ENCODE peak calls at places on chromosomes 13 and 19, in six cellular contexts. B is neural progenitor cell, F is PC-9, P is PC-3, K is mammary epithelial cell, A is H9. M is an unnamed sample.

GRCh38 chr13:109945206-109945960 is 159.0 kb upstream of the IRS2 start:
- DNase-seq in A (no peak), P (peak; percentile 58), B (no peak), K (peak; percentile 96), F (peak; percentile 76), M (no peak)

GRCh38 chr19:11535792-11536595 is 2.7 kb upstream of the CNN1 start:
- DNase-seq in K (peak; percentile 73), A (peak; percentile 91), B (peak; percentile 97), P (peak; percentile 93), F (peak; percentile 75), M (peak; percentile 58)

GRCh38 chr13:111335263-111335662 is 14.8 kb downstream of the TEX29 start:
- DNase-seq in B (no peak), A (peak; percentile 7), P (no peak), K (no peak), F (no peak), M (no peak)

GRCh38 chr19:10625003-10625761 is at the start of gene SLC44A2:
- DNase-seq in B (peak; percentile 94), P (peak; percentile 95), F (peak; percentile 76), A (peak; percentile 87), K (peak; percentile 77), M (no peak)

GRCh38 chr13:20501139-20501538 is 24.5 kb downstream of the CRYL1 start:
- DNase-seq in K (no peak), P (no peak), A (no peak), B (no peak), F (no peak), M (no peak)

GRCh38 chr13:63446329-63446728 is 2030.7 kb upstream of the PCDH20 start:
- DNase-seq in P (no peak), A (no peak), F (no peak), B (no peak), K (no peak), M (no peak)

GRCh38 chr19:49676136-49676689 is 858 bp upstream of the PRMT1 start:
- DNase-seq in K (no peak), A (peak; percentile 89), P (peak; percentile 86), B (peak; percentile 96), F (peak; percentile 89), M (no peak)

GRCh38 chr19:18160792-18161690 is 8.1 kb downstream of the PIK3R2 start:
- DNase-seq in F (no peak), A (peak; percentile 76), K (peak; percentile 57), P (peak; percentile 78), B (peak; percentile 88), M (peak; percentile 74)

GRCh38 chr19:5567360-5567970 is at the start of gene TINCR:
- DNase-seq in A (peak; percentile 71), P (no peak), K (no peak), F (no peak), B (peak; percentile 85), M (no peak)

DNA sequence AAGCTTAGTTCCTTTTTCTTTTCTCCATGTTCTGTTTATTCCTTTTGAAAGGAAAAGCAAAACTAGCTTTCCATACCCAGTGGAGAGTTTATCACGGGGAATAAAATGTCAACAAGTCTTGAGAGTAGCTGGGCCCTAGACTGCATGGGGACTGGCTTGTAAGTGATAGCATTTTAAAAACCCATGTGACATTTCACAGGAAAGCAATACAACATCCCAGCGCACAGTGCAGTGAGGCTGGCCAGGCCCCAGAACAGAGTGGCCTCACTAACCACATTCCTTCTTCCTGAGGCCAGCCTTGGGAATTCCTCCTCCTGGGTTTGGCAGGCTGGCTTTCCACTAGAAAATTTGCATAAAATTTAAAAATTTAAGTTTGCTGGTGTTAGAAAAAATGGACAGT is 149.7 kb downstream of the DLEU7 start:
- DNase-seq in A (no peak), F (no peak), K (no peak), B (peak; percentile 37), P (no peak), M (no peak)
- H2AFZ ChIP-seq in A (no peak overlapping the region), F (no peak overlapping the region), K (no peak overlapping the region), B (peak overlapping the region; percentile 73), P (no peak overlapping the region), M (no peak overlapping the region)

GRCh38 chr19:14695471-14695870 is 5.6 kb downstream of the ZNF333 start:
- DNase-seq in P (no peak), F (no peak), B (no peak), A (no peak), K (no peak), M (no peak)
- H3K27me3 ChIP-seq in P (no peaks in the 10 kb centered on the region), F (no peaks in the 10 kb centered on the region), B (no peaks in the 10 kb centered on the region), A (no peaks in the 10 kb centered on the region), K (no peaks in the 10 kb centered on the region), M (no peaks in the 10 kb centered on the region)

GRCh38 chr19:48117515-48118330 is 7.1 kb upstream of the PLA2G4C start:
- DNase-seq in K (no peak), B (no peak), F (no peak), A (peak; percentile 64), P (no peak), M (no peak)
- TF ChIP-seq CTCF in K (no peak), B (no peak), F (no peak), A (peak; percentile 58), P (no peak), M (no peak)

GRCh38 chr13:79557666-79558065 is 76.7 kb downstream of the NDFIP2 start:
- DNase-seq in B (no peak), F (no peak), K (no peak), P (no peak), A (no peak), M (no peak)
- H2AFZ ChIP-seq in B (no peak overlapping the region), F (no peak overlapping the region), K (no peak overlapping the region), P (no peak overlapping the region), A (no peak overlapping the region), M (no peak overlapping the region)

GRCh38 chr19:38490861-38491260 is 57.4 kb downstream of the RYR1 start:
- DNase-seq in A (no peak), F (no peak), B (no peak), K (no peak), P (no peak), M (no peak)
- H3K27me3 ChIP-seq in A (no peaks in the 10 kb centered on the region), F (peaks cover 93% of the 10 kb centered on the region), B (no peaks in the 10 kb centered on the region), K (no peaks in the 10 kb centered on the region), P (peaks cover 11% of the 10 kb centered on the region), M (no peaks in the 10 kb centered on the region)

GRCh38 chr13:74586839-74587238 is 452.6 kb upstream of the KLF12 start:
- DNase-seq in P (peak; percentile 59), B (no peak), A (no peak), F (no peak), K (no peak), M (no peak)
- TF ChIP-seq CTCF in P (no peak), B (no peak), A (no peak), F (no peak), K (no peak), M (no peak)

GRCh38 chr19:48315712-48316111 is 9.6 kb upstream of the EMP3 start:
- DNase-seq in F (no peak), A (no peak), B (no peak), K (no peak), P (peak; percentile 20), M (no peak)

GRCh38 chr19:48321372-48321621 is 4.1 kb upstream of the EMP3 start:
- DNase-seq in F (peak; percentile 90), A (peak; percentile 100), P (peak; percentile 92), B (peak; percentile 99), K (peak; percentile 82), M (peak; percentile 97)

GRCh38 chr19:48319647-48320537 is 5.5 kb upstream of the EMP3 start:
- DNase-seq in B (peak; percentile 92), P (peak; percentile 78), K (peak; percentile 63), A (peak; percentile 88), F (peak; percentile 57), M (peak; percentile 79)

GRCh38 chr19:48321622-48322591 is 3.4 kb upstream of the EMP3 start:
- DNase-seq in A (peak; percentile 96), F (peak; percentile 91), K (peak; percentile 99), P (peak; percentile 96), B (peak; percentile 98), M (peak; percentile 99)

GRCh38 chr19:48318286-48318987 is 6.9 kb upstream of the EMP3 start:
- DNase-seq in P (no peak), B (no peak), F (no peak), A (no peak), K (no peak), M (no peak)
- H2AFZ ChIP-seq in P (no peak overlapping the region), B (no peak overlapping the region), F (no peak overlapping the region), A (no peak overlapping the region), K (no peak overlapping the region), M (no peak overlapping the region)

M was measured in DND-41.